ENCODE peak calls at places on chromosomes 6 and 20, in seven cellular contexts. E is heart right ventricle, T is colonic mucosa, R is activated B cell treated with CpG ODN at 0.5 μM for 24 hours, V is AG04449, X is progenitor cell of endocrine pancreas, W is fibroblast of mammary gland. H is an unnamed sample.

GRCh38 chr6:97947841-97948240 is 664.8 kb upstream of the MMS22L start:
- DNase-seq in R (no peak), W (peak), V (no peak), X (no peak), T (no peak), E (no peak), H (no peak)

GRCh38 chr6:159805418-159806020 is 5.4 kb downstream of the PNLDC1 start:
- DNase-seq in W (no peak), E (no peak), X (no peak), T (no peak), R (no peak), V (no peak), H (no peak)

GRCh38 chr6:77455271-77455670 is 8.0 kb downstream of the HTR1B start:
- DNase-seq in X (no peak), E (no peak), R (no peak), W (no peak), T (no peak), V (no peak), H (no peak)

GRCh38 chr6:52610745-52611355 is 34.0 kb upstream of the TRAM2 start:
- DNase-seq in W (peak), R (no peak), V (no peak), E (no peak), X (no peak), T (no peak), H (no peak)

GRCh38 chr6:52993461-52993860 is 1.6 kb downstream of the GSTA4 start:
- DNase-seq in V (no peak), X (no peak), R (no peak), T (no peak), E (no peak), W (peak), H (no peak)

GRCh38 chr20:6008254-6008653 is 45.6 kb downstream of the LRRN4 start:
- DNase-seq in X (no peak), R (no peak), T (peak), V (peak), W (peak), E (peak), H (peak)

GRCh38 chr6:10759312-10759839 is 11.8 kb downstream of the TMEM14B start:
- DNase-seq in T (no peak), V (peak), X (no peak), R (no peak), W (peak), E (no peak), H (peak)

GRCh38 chr6:137882225-137882961 is 15.3 kb downstream of the TNFAIP3 start:
- DNase-seq in V (peak), E (no peak), R (no peak), T (no peak), X (no peak), W (peak), H (no peak)

GRCh38 chr20:52869276-52869675 is 102.9 kb upstream of the TSHZ2 start:
- DNase-seq in V (no peak), R (no peak), E (no peak), X (no peak), T (no peak), W (no peak), H (no peak)

GRCh38 chr6:25147191-25147590 is 132.0 kb upstream of the CARMIL1 start:
- DNase-seq in E (no peak), R (no peak), T (no peak), V (no peak), W (no peak), X (no peak), H (no peak)

GRCh38 chr6:136566007-136566487 is 15.8 kb upstream of the MAP7 start:
- DNase-seq in T (peak), R (no peak), W (no peak), E (peak), X (no peak), V (no peak), H (no peak)

GRCh38 chr20:23702021-23702420 is 13.2 kb upstream of the CST4 start:
- DNase-seq in R (no peak), W (no peak), V (no peak), X (no peak), E (no peak), T (no peak), H (no peak)

GRCh38 chr6:107625264-107625663 is 135.3 kb downstream of the SOBP start:
- DNase-seq in W (no peak), R (no peak), T (no peak), V (no peak), X (no peak), E (no peak), H (no peak)

GRCh38 chr6:158801655-158802294 is 17.4 kb downstream of the EZR start:
- DNase-seq in X (no peak), T (peak), E (peak), W (no peak), R (no peak), V (no peak), H (no peak)

GRCh38 chr6:42103753-42104094 is 38.7 kb downstream of the C6orf132 start:
- DNase-seq in W (no peak), E (no peak), X (no peak), T (no peak), V (no peak), R (no peak), H (no peak)

GRCh38 chr6:143726015-143726647 is 48.4 kb downstream of the PHACTR2 start:
- DNase-seq in T (no peak), V (no peak), W (no peak), X (no peak), E (no peak), R (no peak), H (no peak)

GRCh38 chr6:45215759-45216158 is 112.4 kb upstream of the RUNX2 start:
- DNase-seq in W (no peak), X (no peak), E (no peak), V (no peak), T (no peak), R (no peak), H (no peak)

GRCh38 chr6:150751296-150751695 is 114.2 kb upstream of the MTHFD1L start:
- DNase-seq in X (no peak), W (no peak), R (no peak), V (peak), T (no peak), E (no peak), H (peak)

GRCh38 chr20:45776931-45777330 is 14.8 kb downstream of the WFDC3 start:
- DNase-seq in E (no peak), T (no peak), W (no peak), R (no peak), X (no peak), V (no peak), H (no peak)

GRCh38 chr6:116397960-116398359 is 27.2 kb downstream of the DSE start:
- DNase-seq in E (no peak), R (no peak), V (no peak), T (no peak), W (peak), X (no peak), H (no peak)

GRCh38 chr6:18126116-18126515 is 3.6 kb upstream of the NHLRC1 start:
- DNase-seq in T (no peak), W (peak), X (no peak), E (no peak), R (no peak), V (no peak), H (no peak)

GRCh38 chr20:4709261-4710105 is 12.2 kb upstream of the PRND start:
- DNase-seq in V (no peak), E (no peak), W (no peak), T (no peak), X (no peak), R (no peak), H (no peak)

GRCh38 chr6:152452639-152453038 is 184.5 kb downstream of the SYNE1 start:
- DNase-seq in X (no peak), R (no peak), E (no peak), T (no peak), V (no peak), W (no peak), H (no peak)

GRCh38 chr20:3782597-3782996 is 1.3 kb upstream of the SPEF1 start:
- DNase-seq in V (no peak), T (no peak), X (no peak), E (no peak), R (no peak), W (no peak), H (no peak)

GRCh38 chr6:140253096-140253495 is 878.6 kb upstream of the CITED2 start:
- DNase-seq in R (no peak), T (no peak), E (no peak), V (no peak), X (no peak), W (peak), H (no peak)

GRCh38 chr6:56046576-56046975 is 171.2 kb upstream of the BMP5 start:
- DNase-seq in V (no peak), R (no peak), X (no peak), T (no peak), E (peak), W (peak), H (peak)

GRCh38 chr6:131894735-131895424 is 56.3 kb downstream of the CCN2 start:
- DNase-seq in X (no peak), T (peak), R (no peak), V (no peak), E (no peak), W (no peak), H (no peak)

GRCh38 chr20:57867181-57867803 is 157.5 kb upstream of the PMEPA1 start:
- DNase-seq in V (no peak), T (no peak), W (no peak), X (no peak), E (no peak), R (no peak), H (no peak)

GRCh38 chr20:1277529-1278322 is 11.6 kb downstream of the SNPH start:
- DNase-seq in X (no peak), V (no peak), E (no peak), T (no peak), R (no peak), W (no peak), H (no peak)

GRCh38 chr6:144528605-144529425 is 243.7 kb downstream of the UTRN start:
- DNase-seq in V (no peak), W (peak), E (no peak), T (no peak), X (no peak), R (no peak), H (no peak)

GRCh38 chr6:30955367-30956042 is 14.7 kb downstream of the MUCL3 start:
- DNase-seq in X (peak), W (no peak), T (peak), R (peak), E (peak), V (no peak), H (no peak)

GRCh38 chr6:33856655-33857054 is 52.9 kb upstream of the MLN start:
- DNase-seq in E (no peak), T (no peak), V (no peak), X (no peak), R (no peak), W (no peak), H (no peak)

GRCh38 chr6:106495014-106495413 is 134.3 kb downstream of the RTN4IP1 start:
- DNase-seq in E (no peak), X (no peak), W (no peak), V (no peak), T (no peak), R (no peak), H (no peak)

GRCh38 chr6:24906314-24906713 is 29.4 kb downstream of the RIPOR2 start:
- DNase-seq in W (no peak), R (no peak), E (no peak), V (no peak), X (no peak), T (no peak), H (no peak)

GRCh38 chr6:105838156-105838555 is 248.0 kb upstream of the PRDM1 start:
- DNase-seq in V (no peak), E (no peak), X (no peak), W (peak), R (no peak), T (no peak), H (peak)

GRCh38 chr20:24364464-24364863 is 105.0 kb upstream of the SYNDIG1 start:
- DNase-seq in E (no peak), X (no peak), V (no peak), W (no peak), T (no peak), R (no peak), H (no peak)

GRCh38 chr20:45456632-45457031 is 12.9 kb upstream of the WFDC2 start:
- DNase-seq in V (no peak), T (peak), R (no peak), W (peak), E (no peak), X (no peak), H (no peak)

GRCh38 chr6:122995930-122996796 is at the start of gene CLVS2:
- DNase-seq in V (no peak), T (no peak), W (peak), R (no peak), E (peak), X (peak), H (no peak)

DNA sequence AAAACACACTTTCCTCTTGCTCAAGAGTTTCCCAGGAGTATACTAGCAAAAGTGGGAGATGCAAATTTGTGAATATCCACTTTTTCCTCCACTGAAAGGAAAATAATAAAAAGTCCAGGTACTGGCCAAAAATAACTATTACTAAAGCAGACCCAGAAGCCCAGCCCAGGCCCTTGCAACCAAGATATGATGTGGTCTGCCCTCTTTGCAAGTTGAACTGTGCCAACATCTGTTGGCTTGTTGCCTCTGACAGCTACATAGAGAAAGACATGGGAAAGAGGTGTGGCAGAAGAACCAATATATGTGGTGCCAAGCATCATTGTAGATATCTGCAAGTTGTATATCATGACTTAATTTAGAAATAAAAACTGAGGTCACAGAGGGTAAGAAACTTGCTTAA is 78.4 kb upstream of the JAG1 start:
- DNase-seq in X (no peak), R (no peak), T (no peak), V (no peak), W (no peak), E (no peak), H (no peak)
- TF ChIP-seq CTCF in X (no peak), R (no peak), T (no peak), V (no peak), W (no peak), E (no peak), H (no peak)

GRCh38 chr20:43909211-43909610 is 5.4 kb upstream of the TOX2 start:
- DNase-seq in T (no peak), R (no peak), E (no peak), V (no peak), X (no peak), W (no peak), H (no peak)

GRCh38 chr20:43913291-43914025 is 1.2 kb upstream of the TOX2 start:
- DNase-seq in R (no peak), E (no peak), W (no peak), V (no peak), T (no peak), X (no peak), H (no peak)

GRCh38 chr20:43910564-43910963 is 4.1 kb upstream of the TOX2 start:
- DNase-seq in V (no peak), W (no peak), E (no peak), R (no peak), T (no peak), X (no peak), H (no peak)

GRCh38 chr20:43909720-43910119 is 4.9 kb upstream of the TOX2 start:
- DNase-seq in V (no peak), T (no peak), R (no peak), E (no peak), X (no peak), W (no peak), H (no peak)

DNA sequence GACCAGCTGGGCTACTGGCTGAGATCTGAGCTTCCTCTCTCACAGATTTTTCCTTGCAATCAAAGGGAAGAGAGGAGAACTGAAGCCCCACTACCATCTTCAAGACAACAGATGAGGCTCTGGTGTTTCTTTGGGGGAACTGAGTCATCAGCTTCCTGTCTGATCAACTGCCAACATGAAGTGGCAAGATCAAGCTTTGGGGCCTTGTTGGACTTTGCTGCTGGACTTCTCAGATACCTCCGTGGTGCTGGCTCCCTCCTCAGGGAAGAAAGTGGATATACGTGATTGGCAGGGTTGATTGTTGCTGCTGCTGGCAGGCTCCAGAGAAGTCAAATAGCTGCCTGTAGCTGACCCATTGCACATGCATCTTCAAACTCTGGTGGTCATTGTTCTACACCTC is 3.6 kb upstream of the TOX2 start:
- DNase-seq in T (no peak), X (no peak), R (no peak), V (peak), E (no peak), W (peak), H (peak)
- TF ChIP-seq CTCF in T (no peak), X (no peak), R (no peak), V (peak), E (no peak), W (peak), H (peak)

GRCh38 chr20:35342154-35342769 is 50.0 kb upstream of the FAM83C start:
- DNase-seq in T (no peak), E (no peak), R (no peak), W (peak), X (no peak), V (no peak), H (no peak)

GRCh38 chr20:35340436-35340835 is 48.2 kb upstream of the FAM83C start:
- DNase-seq in R (no peak), E (no peak), T (no peak), W (no peak), X (no peak), V (no peak), H (no peak)

GRCh38 chr20:35341366-35342028 is 49.3 kb upstream of the FAM83C start:
- DNase-seq in T (no peak), V (no peak), W (peak), E (no peak), X (no peak), R (no peak), H (no peak)

GRCh38 chr20:35334511-35335101 is 42.4 kb upstream of the FAM83C start:
- DNase-seq in W (peak), R (no peak), T (no peak), V (no peak), E (no peak), X (no peak), H (no peak)

DNA sequence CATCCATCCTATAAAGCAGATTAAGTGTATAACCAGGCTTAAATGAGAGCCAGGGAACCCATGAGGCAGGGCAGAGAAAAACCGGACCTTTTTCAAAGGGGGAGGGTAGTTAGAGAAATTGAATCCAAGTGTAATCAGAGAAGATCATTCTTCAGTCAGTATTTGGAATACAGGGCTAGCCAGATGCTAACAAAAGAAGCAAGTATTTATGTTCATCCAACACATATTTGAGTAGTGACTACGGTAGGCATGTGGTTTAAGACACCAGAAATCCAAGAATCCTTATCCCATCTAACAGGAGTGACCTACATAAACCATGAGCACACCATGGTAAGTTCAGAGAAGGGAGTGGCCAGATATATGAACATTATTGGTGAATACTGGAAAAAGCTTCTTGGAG is 46.8 kb upstream of the FAM83C start:
- DNase-seq in R (no peak), X (no peak), E (no peak), W (peak), V (peak), T (no peak), H (peak)
- TF ChIP-seq CTCF in R (no peak), X (no peak), E (no peak), W (no peak), V (no peak), T (no peak), H (no peak)

GRCh38 chr6:8429821-8430220 is 5.5 kb downstream of the SLC35B3 start:
- DNase-seq in V (no peak), W (no peak), X (no peak), T (no peak), E (no peak), R (no peak), H (no peak)
- TF ChIP-seq CTCF in V (no peak), W (no peak), X (no peak), T (no peak), E (no peak), R (no peak), H (no peak)